ENCODE peak calls at places on chromosome 20, in six cellular contexts. One of them, this sample, is unnamed.

GRCh38 chr20:51654060-51654459 is 111.5 kb upstream of the NFATC2 start:
- DNase-seq in osteocyte: no peak
- DNase-seq in fibroblast of pulmonary artery: no peak
- DNase-seq in cardiac muscle cell: no peak
- DNase-seq in lower leg skin: no peak
- DNase-seq in AG04450: no peak
- DNase-seq in this sample: no peak

GRCh38 chr20:5567644-5568043 is 182.6 kb upstream of the SHLD1 start:
- DNase-seq in osteocyte: no peak
- DNase-seq in fibroblast of pulmonary artery: no peak
- DNase-seq in cardiac muscle cell: no peak
- DNase-seq in lower leg skin: no peak
- DNase-seq in AG04450: no peak
- DNase-seq in this sample: no peak

GRCh38 chr20:49293122-49293521 is 15.3 kb upstream of the ZNFX1 start:
- DNase-seq in osteocyte: no peak
- DNase-seq in fibroblast of pulmonary artery: no peak
- DNase-seq in cardiac muscle cell: no peak
- DNase-seq in lower leg skin: no peak
- DNase-seq in AG04450: no peak
- DNase-seq in this sample: no peak

GRCh38 chr20:7459123-7459522 is 481.1 kb downstream of the HAO1 start:
- DNase-seq in osteocyte: no peak
- DNase-seq in fibroblast of pulmonary artery: peak; percentile 85
- DNase-seq in cardiac muscle cell: peak; percentile 74
- DNase-seq in lower leg skin: no peak
- DNase-seq in AG04450: no peak
- DNase-seq in this sample: no peak

GRCh38 chr20:10779911-10780310 is 106.1 kb upstream of the JAG1 start:
- DNase-seq in osteocyte: no peak
- DNase-seq in fibroblast of pulmonary artery: no peak
- DNase-seq in cardiac muscle cell: no peak
- DNase-seq in lower leg skin: no peak
- DNase-seq in AG04450: no peak
- DNase-seq in this sample: no peak

GRCh38 chr20:4811661-4812181 is 90.0 kb downstream of the PRND start:
- DNase-seq in osteocyte: no peak
- DNase-seq in fibroblast of pulmonary artery: no peak
- DNase-seq in cardiac muscle cell: no peak
- DNase-seq in lower leg skin: peak; percentile 94
- DNase-seq in AG04450: no peak
- DNase-seq in this sample: no peak

GRCh38 chr20:38218566-38218885 is 42.0 kb downstream of the KIAA1755 start:
- DNase-seq in osteocyte: no peak
- DNase-seq in fibroblast of pulmonary artery: no peak
- DNase-seq in cardiac muscle cell: no peak
- DNase-seq in lower leg skin: no peak
- DNase-seq in AG04450: no peak
- DNase-seq in this sample: no peak

GRCh38 chr20:6718660-6719059 is 48.8 kb upstream of the BMP2 start:
- DNase-seq in osteocyte: no peak
- DNase-seq in fibroblast of pulmonary artery: peak; percentile 11
- DNase-seq in cardiac muscle cell: no peak
- DNase-seq in lower leg skin: no peak
- DNase-seq in AG04450: no peak
- DNase-seq in this sample: no peak

GRCh38 chr20:44603327-44603726 is 20.9 kb downstream of the PKIG start:
- DNase-seq in osteocyte: no peak
- DNase-seq in fibroblast of pulmonary artery: no peak
- DNase-seq in cardiac muscle cell: no peak
- DNase-seq in lower leg skin: peak; percentile 50
- DNase-seq in AG04450: no peak
- DNase-seq in this sample: peak; percentile 10

GRCh38 chr20:20148774-20149173 is 96.4 kb downstream of the CFAP61 start:
- DNase-seq in osteocyte: no peak
- DNase-seq in fibroblast of pulmonary artery: no peak
- DNase-seq in cardiac muscle cell: no peak
- DNase-seq in lower leg skin: no peak
- DNase-seq in AG04450: no peak
- DNase-seq in this sample: no peak

GRCh38 chr20:1112908-1113307 is 5.5 kb upstream of the PSMF1 start:
- DNase-seq in osteocyte: no peak
- DNase-seq in fibroblast of pulmonary artery: no peak
- DNase-seq in cardiac muscle cell: no peak
- DNase-seq in lower leg skin: no peak
- DNase-seq in AG04450: no peak
- DNase-seq in this sample: no peak

GRCh38 chr20:17721802-17722486 is 22.2 kb downstream of the BANF2 start:
- DNase-seq in osteocyte: no peak
- DNase-seq in fibroblast of pulmonary artery: peak; percentile 7
- DNase-seq in cardiac muscle cell: peak; percentile 11
- DNase-seq in lower leg skin: no peak
- DNase-seq in AG04450: no peak
- DNase-seq in this sample: no peak

GRCh38 chr20:3658019-3658707 is 5.0 kb downstream of the GFRA4 start:
- DNase-seq in osteocyte: no peak
- DNase-seq in fibroblast of pulmonary artery: no peak
- DNase-seq in cardiac muscle cell: no peak
- DNase-seq in lower leg skin: peak; percentile 39
- DNase-seq in AG04450: no peak
- DNase-seq in this sample: no peak

GRCh38 chr20:48056218-48056617 is 270.9 kb upstream of the SULF2 start:
- DNase-seq in osteocyte: no peak
- DNase-seq in fibroblast of pulmonary artery: no peak
- DNase-seq in cardiac muscle cell: no peak
- DNase-seq in lower leg skin: peak; percentile 26
- DNase-seq in AG04450: no peak
- DNase-seq in this sample: no peak

GRCh38 chr20:48614593-48615274 is 213.1 kb downstream of the PREX1 start:
- DNase-seq in osteocyte: no peak
- DNase-seq in fibroblast of pulmonary artery: no peak
- DNase-seq in cardiac muscle cell: no peak
- DNase-seq in lower leg skin: no peak
- DNase-seq in AG04450: no peak
- DNase-seq in this sample: peak; percentile 18

GRCh38 chr20:25040438-25040831 is 17.5 kb downstream of the ACSS1 start:
- DNase-seq in osteocyte: no peak
- DNase-seq in fibroblast of pulmonary artery: peak; percentile 85
- DNase-seq in cardiac muscle cell: peak; percentile 94
- DNase-seq in lower leg skin: no peak
- DNase-seq in AG04450: peak; percentile 46
- DNase-seq in this sample: no peak

GRCh38 chr20:1858859-1859258 is 36.3 kb upstream of the SIRPA start:
- DNase-seq in osteocyte: no peak
- DNase-seq in fibroblast of pulmonary artery: peak; percentile 67
- DNase-seq in cardiac muscle cell: peak; percentile 73
- DNase-seq in lower leg skin: no peak
- DNase-seq in AG04450: no peak
- DNase-seq in this sample: no peak

GRCh38 chr20:63750807-63751470 is 11.4 kb downstream of the SLC2A4RG start:
- DNase-seq in osteocyte: no peak
- DNase-seq in fibroblast of pulmonary artery: no peak
- DNase-seq in cardiac muscle cell: no peak
- DNase-seq in lower leg skin: no peak
- DNase-seq in AG04450: no peak
- DNase-seq in this sample: no peak

GRCh38 chr20:63094767-63095499 is 88.2 kb upstream of the BHLHE23 start:
- DNase-seq in osteocyte: peak; percentile 76
- DNase-seq in fibroblast of pulmonary artery: no peak
- DNase-seq in cardiac muscle cell: no peak
- DNase-seq in lower leg skin: peak; percentile 50
- DNase-seq in AG04450: no peak
- DNase-seq in this sample: no peak

GRCh38 chr20:9139106-9139808 is 70.4 kb downstream of the PLCB4 start:
- DNase-seq in osteocyte: no peak
- DNase-seq in fibroblast of pulmonary artery: no peak
- DNase-seq in cardiac muscle cell: no peak
- DNase-seq in lower leg skin: no peak
- DNase-seq in AG04450: no peak
- DNase-seq in this sample: no peak

GRCh38 chr20:5691918-5692618 is 58.1 kb upstream of the SHLD1 start:
- DNase-seq in osteocyte: no peak
- DNase-seq in fibroblast of pulmonary artery: no peak
- DNase-seq in cardiac muscle cell: no peak
- DNase-seq in lower leg skin: no peak
- DNase-seq in AG04450: no peak
- DNase-seq in this sample: no peak

GRCh38 chr20:47993035-47993755 is 207.9 kb upstream of the SULF2 start:
- DNase-seq in osteocyte: peak; percentile 44
- DNase-seq in fibroblast of pulmonary artery: no peak
- DNase-seq in cardiac muscle cell: no peak
- DNase-seq in lower leg skin: peak; percentile 60
- DNase-seq in AG04450: no peak
- DNase-seq in this sample: no peak

GRCh38 chr20:37347347-37347823 is 1.4 kb downstream of the SRC start:
- DNase-seq in osteocyte: no peak
- DNase-seq in fibroblast of pulmonary artery: no peak
- DNase-seq in cardiac muscle cell: no peak
- DNase-seq in lower leg skin: peak; percentile 63
- DNase-seq in AG04450: no peak
- DNase-seq in this sample: no peak

GRCh38 chr20:63782051-63782471 is 42.5 kb downstream of the SLC2A4RG start:
- DNase-seq in osteocyte: no peak
- DNase-seq in fibroblast of pulmonary artery: no peak
- DNase-seq in cardiac muscle cell: no peak
- DNase-seq in lower leg skin: no peak
- DNase-seq in AG04450: no peak
- DNase-seq in this sample: no peak

GRCh38 chr20:8601542-8601912 is 467.4 kb upstream of the PLCB4 start:
- DNase-seq in osteocyte: no peak
- DNase-seq in fibroblast of pulmonary artery: no peak
- DNase-seq in cardiac muscle cell: no peak
- DNase-seq in lower leg skin: no peak
- DNase-seq in AG04450: no peak
- DNase-seq in this sample: no peak

GRCh38 chr20:32761831-32762753 is at the start of gene DNMT3B:
- DNase-seq in osteocyte: peak; percentile 92
- DNase-seq in fibroblast of pulmonary artery: peak; percentile 71
- DNase-seq in cardiac muscle cell: peak; percentile 81
- DNase-seq in lower leg skin: peak; percentile 93
- DNase-seq in AG04450: peak; percentile 34
- DNase-seq in this sample: no peak
- TF ChIP-seq CTCF in osteocyte: peak; percentile 49
- TF ChIP-seq CTCF in fibroblast of pulmonary artery: no peak
- TF ChIP-seq CTCF in cardiac muscle cell: no peak
- TF ChIP-seq CTCF in lower leg skin: no peak
- TF ChIP-seq CTCF in AG04450: peak; percentile 11
- TF ChIP-seq CTCF in this sample: no peak

DNA sequence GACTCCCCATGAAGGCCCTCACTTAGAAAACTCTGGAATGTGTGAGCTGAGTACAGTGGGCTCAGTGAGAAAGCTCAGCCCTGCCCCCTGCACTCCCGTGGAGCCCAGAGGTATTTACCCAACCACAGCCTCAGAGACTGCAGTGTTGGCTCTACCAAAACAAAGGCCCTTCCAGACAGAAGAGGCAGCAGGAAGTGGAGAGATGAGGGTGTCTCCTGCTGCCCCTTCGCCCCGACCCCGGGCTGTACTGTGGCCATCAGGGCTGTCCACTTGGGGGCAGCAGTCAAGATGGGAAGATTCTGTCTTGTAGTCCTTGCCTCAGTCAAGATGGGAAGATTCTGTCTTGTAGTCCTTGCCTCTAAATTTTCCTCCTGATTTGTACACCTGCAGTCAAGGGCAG is 341.3 kb downstream of the TAF4 start:
- DNase-seq in osteocyte: no peak
- DNase-seq in fibroblast of pulmonary artery: no peak
- DNase-seq in cardiac muscle cell: no peak
- DNase-seq in lower leg skin: no peak
- DNase-seq in AG04450: no peak
- DNase-seq in this sample: no peak
- TF ChIP-seq CTCF in osteocyte: peak; percentile 21
- TF ChIP-seq CTCF in fibroblast of pulmonary artery: no peak
- TF ChIP-seq CTCF in cardiac muscle cell: no peak
- TF ChIP-seq CTCF in lower leg skin: no peak
- TF ChIP-seq CTCF in AG04450: peak; percentile 45
- TF ChIP-seq CTCF in this sample: no peak

GRCh38 chr20:58691405-58691772 is 1.2 kb upstream of the NPEPL1 start:
- DNase-seq in osteocyte: peak; percentile 23
- DNase-seq in fibroblast of pulmonary artery: no peak
- DNase-seq in cardiac muscle cell: peak; percentile 19
- DNase-seq in lower leg skin: peak; percentile 85
- DNase-seq in AG04450: no peak
- DNase-seq in this sample: no peak

GRCh38 chr20:58694241-58695083 is 1.9 kb downstream of the NPEPL1 start:
- DNase-seq in osteocyte: peak; percentile 82
- DNase-seq in fibroblast of pulmonary artery: no peak
- DNase-seq in cardiac muscle cell: no peak
- DNase-seq in lower leg skin: peak; percentile 85
- DNase-seq in AG04450: no peak
- DNase-seq in this sample: no peak

GRCh38 chr20:58693226-58694006 is 816 bp downstream of the NPEPL1 start:
- DNase-seq in osteocyte: peak; percentile 83
- DNase-seq in fibroblast of pulmonary artery: no peak
- DNase-seq in cardiac muscle cell: no peak
- DNase-seq in lower leg skin: peak; percentile 86
- DNase-seq in AG04450: no peak
- DNase-seq in this sample: no peak

GRCh38 chr20:58691773-58692578 is 624 bp upstream of the NPEPL1 start:
- DNase-seq in osteocyte: peak; percentile 80
- DNase-seq in fibroblast of pulmonary artery: peak; percentile 67
- DNase-seq in cardiac muscle cell: peak; percentile 84
- DNase-seq in lower leg skin: peak; percentile 93
- DNase-seq in AG04450: no peak
- DNase-seq in this sample: no peak

GRCh38 chr20:58692579-58693225 is at the start of gene NPEPL1:
- DNase-seq in osteocyte: peak; percentile 83
- DNase-seq in fibroblast of pulmonary artery: peak; percentile 72
- DNase-seq in cardiac muscle cell: peak; percentile 90
- DNase-seq in lower leg skin: peak; percentile 87
- DNase-seq in AG04450: no peak
- DNase-seq in this sample: no peak
- TF ChIP-seq CTCF in osteocyte: no peak
- TF ChIP-seq CTCF in fibroblast of pulmonary artery: no peak
- TF ChIP-seq CTCF in cardiac muscle cell: peak; percentile 2
- TF ChIP-seq CTCF in lower leg skin: no peak
- TF ChIP-seq CTCF in AG04450: no peak
- TF ChIP-seq CTCF in this sample: no peak

DNA sequence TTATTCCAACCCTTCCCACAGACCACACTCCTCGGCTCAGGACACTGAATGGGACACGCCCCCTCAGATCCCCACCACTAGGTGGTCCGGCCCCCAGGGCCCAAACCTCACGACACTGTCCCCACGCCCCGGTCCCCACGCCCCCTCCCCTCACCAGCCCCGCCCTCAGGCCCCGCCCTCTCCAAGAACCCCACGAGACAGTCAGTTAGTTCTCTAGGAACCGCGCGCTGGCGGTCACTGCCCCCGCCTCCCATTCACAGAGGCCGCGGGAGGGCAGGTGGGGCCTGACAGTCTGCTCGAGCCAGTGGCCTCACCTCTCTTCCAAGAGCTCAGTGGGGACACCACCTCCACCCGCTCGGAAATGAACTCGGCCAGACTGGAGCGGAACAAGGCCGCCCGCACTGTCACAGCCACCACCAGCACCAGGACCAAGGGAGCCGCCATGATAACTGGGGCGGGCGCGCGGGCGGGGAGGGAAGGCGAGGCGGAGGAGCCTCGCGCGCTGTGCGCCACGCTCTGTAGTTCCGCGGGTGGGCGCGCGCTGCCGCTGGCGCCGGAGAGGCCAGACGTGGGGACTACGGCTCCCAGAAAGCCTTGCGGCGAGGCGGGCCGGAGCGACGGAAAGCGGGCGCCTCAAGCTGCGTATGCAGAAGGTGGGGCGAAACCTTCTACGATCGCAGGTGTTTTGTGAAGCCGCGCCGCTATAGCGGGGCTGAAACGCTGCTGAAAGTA is at the start of gene PIGU:
- DNase-seq in osteocyte: peak; percentile 98
- DNase-seq in fibroblast of pulmonary artery: peak; percentile 95
- DNase-seq in cardiac muscle cell: peak; percentile 97
- DNase-seq in lower leg skin: peak; percentile 98
- DNase-seq in AG04450: peak; percentile 82
- DNase-seq in this sample: peak; percentile 69
- TF ChIP-seq CTCF in osteocyte: peak; percentile 10
- TF ChIP-seq CTCF in fibroblast of pulmonary artery: no peak
- TF ChIP-seq CTCF in cardiac muscle cell: no peak
- TF ChIP-seq CTCF in lower leg skin: peak; percentile 35
- TF ChIP-seq CTCF in AG04450: no peak
- TF ChIP-seq CTCF in this sample: no peak